ENCODE peak calls at places on chromosomes 5 and 9, in four cellular contexts. J is fibroblast of lung, T is IMR-90, A is breast epithelium. G is an unnamed sample. For H3K4me1, the result is how much of the 10 kb centered on the place peaks cover.

GRCh38 chr5:150163035-150163434 is 3.5 kb upstream of the CDX1 start:
- DNase-seq in J (no peak), T (no peak), A (no peak), G (no peak)

GRCh38 chr9:113215142-113215541 is 5.9 kb downstream of the FKBP15 start:
- DNase-seq in J (peak), T (peak), A (no peak), G (no peak)

GRCh38 chr5:25119654-25120053 is 474.9 kb upstream of the CDH10 start:
- DNase-seq in J (peak), T (no peak), A (no peak), G (no peak)

GRCh38 chr9:101307524-101308213 is 77.1 kb downstream of the BAAT start:
- DNase-seq in J (peak), T (no peak), A (no peak), G (no peak)

GRCh38 chr5:77846422-77847128 is 70.4 kb upstream of the TBCA start:
- DNase-seq in J (no peak), T (no peak), A (no peak), G (no peak)

GRCh38 chr9:120710110-120710981 is 3.9 kb downstream of the MEGF9 start:
- DNase-seq in J (peak), T (peak), A (no peak), G (no peak)

GRCh38 chr5:34616665-34617064 is 39.5 kb upstream of the RAI14 start:
- DNase-seq in J (no peak), T (no peak), A (no peak), G (no peak)

GRCh38 chr5:144698454-144698853 is 527.8 kb downstream of the KCTD16 start:
- DNase-seq in J (peak), T (peak), A (no peak), G (no peak)

GRCh38 chr9:27591093-27591492 is 17.8 kb upstream of the C9orf72 start:
- DNase-seq in J (no peak), T (no peak), A (no peak), G (no peak)

GRCh38 chr5:51621156-51621555 is 237.9 kb downstream of the ISL1 start:
- DNase-seq in J (no peak), T (no peak), A (no peak), G (no peak)

GRCh38 chr5:96072138-96072790 is 110.6 kb upstream of the ELL2 start:
- DNase-seq in J (no peak), T (no peak), A (no peak), G (no peak)

GRCh38 chr9:76852026-76852425 is 53.9 kb downstream of the PRUNE2 start:
- DNase-seq in J (no peak), T (no peak), A (no peak), G (no peak)
- H3K27ac ChIP-seq in J (no peak), T (no peak), A (no peak), G (no peak)

DNA sequence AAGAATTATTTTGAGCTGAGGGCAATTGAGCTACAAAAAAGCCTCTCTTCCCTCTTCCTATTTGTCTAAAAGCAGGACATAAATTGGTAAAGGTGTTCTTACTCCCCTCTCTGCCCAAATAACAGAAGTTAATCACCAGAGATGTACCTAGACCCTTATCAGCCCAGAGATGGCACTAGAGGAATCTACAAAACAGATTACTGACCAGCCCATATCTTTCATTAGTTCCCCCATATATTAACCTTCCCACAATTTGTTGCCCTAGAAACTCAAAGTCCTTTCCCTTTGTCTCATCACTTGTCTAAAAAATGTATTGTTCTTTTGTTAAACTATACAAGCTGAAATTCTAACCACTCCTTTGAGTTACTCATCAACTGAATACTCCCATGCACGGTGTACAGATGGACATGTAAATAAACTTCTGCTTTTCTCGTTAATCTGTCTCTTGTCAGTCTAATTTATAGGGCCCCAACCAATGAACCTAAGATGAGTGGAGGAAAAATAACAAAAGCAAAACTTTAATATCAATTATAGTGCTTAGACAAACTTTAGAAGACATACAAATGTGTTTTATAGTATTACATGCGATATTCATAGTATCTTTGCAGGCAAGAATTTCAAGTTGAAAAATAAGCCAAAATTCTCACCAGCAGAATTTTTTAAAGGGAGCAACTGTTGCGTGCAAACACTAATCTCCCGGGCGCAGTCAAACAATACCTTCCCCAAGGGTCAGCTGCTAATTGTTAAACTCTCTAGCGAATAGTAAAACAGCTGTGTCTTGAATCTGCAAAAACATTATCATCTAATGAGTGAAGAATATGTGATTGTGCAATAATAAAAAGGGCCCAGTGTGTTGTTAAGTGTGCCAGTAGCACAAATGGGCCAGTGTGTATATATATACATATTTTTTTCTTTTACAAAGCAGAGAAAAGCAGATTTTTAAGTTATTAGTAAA is 131.1 kb downstream of the CCDC192 start:
- DNase-seq in J (peak), T (no peak), A (no peak), G (no peak)
- H3K4me1 ChIP-seq in J (under half), T (under half), A (under half), G (under half)

GRCh38 chr5:167241436-167242067 is 1049.9 kb upstream of the WWC1 start:
- DNase-seq in J (no peak), T (no peak), A (no peak), G (no peak)

GRCh38 chr5:167248262-167248661 is 1043.2 kb upstream of the WWC1 start:
- DNase-seq in J (no peak), T (no peak), A (no peak), G (no peak)

GRCh38 chr5:167245871-167246270 is 1045.6 kb upstream of the WWC1 start:
- DNase-seq in J (no peak), T (no peak), A (no peak), G (no peak)

GRCh38 chr5:167244583-167244982 is 1046.9 kb upstream of the WWC1 start:
- DNase-seq in J (no peak), T (no peak), A (no peak), G (no peak)
- TF ChIP-seq CTCF in J (peak), T (peak), A (no peak), G (no peak)

GRCh38 chr5:55624841-55625602 is 87.1 kb downstream of the SLC38A9 start:
- DNase-seq in J (no peak), T (no peak), A (no peak), G (no peak)
- H3K27ac ChIP-seq in J (no peak), T (no peak), A (no peak), G (no peak)

DNA sequence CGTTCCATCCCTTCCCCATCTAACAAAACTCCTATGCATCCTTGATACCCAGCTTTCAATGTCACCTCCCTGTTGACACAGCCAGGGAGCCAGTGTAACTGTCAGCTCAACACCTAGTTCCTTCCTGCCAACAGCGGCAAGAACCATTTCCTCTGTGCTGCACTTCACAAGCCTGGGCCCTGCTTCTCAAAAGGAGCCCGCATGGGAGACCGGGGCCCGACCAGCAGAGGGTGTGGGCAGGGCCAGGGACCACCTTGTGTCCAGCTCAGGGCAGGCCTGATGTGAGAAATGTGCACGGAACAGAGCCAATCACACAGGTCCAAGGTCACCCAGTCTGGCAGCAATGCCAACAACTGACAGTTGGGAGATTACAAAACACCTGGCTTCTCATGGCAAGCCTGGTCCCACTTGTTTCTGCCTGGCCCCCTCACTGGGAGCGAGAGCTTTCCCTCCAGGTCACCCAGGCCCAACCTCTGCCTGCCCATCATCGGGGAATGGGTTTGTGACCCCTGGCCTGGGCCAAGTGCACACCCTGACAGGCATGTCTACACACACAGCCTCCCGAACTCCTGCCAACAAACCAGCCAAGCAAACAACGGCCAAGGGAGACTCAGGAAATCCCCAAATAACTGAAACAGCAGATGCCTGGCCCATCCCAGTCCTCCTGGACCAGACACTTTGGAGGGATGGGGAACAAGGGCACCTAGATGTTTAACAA is 3.1 kb downstream of the RNF44 start:
- DNase-seq in J (peak), T (peak), A (no peak), G (peak)
- H3K4me1 ChIP-seq in J (under half), T (under half), A (under half), G (under half)

GRCh38 chr9:88661759-88662158 is 126.8 kb downstream of the NXNL2 start:
- DNase-seq in J (no peak), T (no peak), A (no peak), G (no peak)
- TF ChIP-seq CTCF in J (no peak), T (peak), A (no peak), G (no peak)

GRCh38 chr9:127223266-127223665 is 41.3 kb upstream of the GARNL3 start:
- DNase-seq in J (no peak), T (no peak), A (no peak), G (no peak)

GRCh38 chr9:127224883-127225739 is 39.5 kb upstream of the GARNL3 start:
- DNase-seq in J (peak), T (peak), A (peak), G (peak)

GRCh38 chr9:127225747-127226646 is 38.6 kb upstream of the GARNL3 start:
- DNase-seq in J (no peak), T (peak), A (no peak), G (no peak)

GRCh38 chr9:127223810-127224177 is 40.8 kb upstream of the GARNL3 start:
- DNase-seq in J (no peak), T (no peak), A (peak), G (no peak)

DNA sequence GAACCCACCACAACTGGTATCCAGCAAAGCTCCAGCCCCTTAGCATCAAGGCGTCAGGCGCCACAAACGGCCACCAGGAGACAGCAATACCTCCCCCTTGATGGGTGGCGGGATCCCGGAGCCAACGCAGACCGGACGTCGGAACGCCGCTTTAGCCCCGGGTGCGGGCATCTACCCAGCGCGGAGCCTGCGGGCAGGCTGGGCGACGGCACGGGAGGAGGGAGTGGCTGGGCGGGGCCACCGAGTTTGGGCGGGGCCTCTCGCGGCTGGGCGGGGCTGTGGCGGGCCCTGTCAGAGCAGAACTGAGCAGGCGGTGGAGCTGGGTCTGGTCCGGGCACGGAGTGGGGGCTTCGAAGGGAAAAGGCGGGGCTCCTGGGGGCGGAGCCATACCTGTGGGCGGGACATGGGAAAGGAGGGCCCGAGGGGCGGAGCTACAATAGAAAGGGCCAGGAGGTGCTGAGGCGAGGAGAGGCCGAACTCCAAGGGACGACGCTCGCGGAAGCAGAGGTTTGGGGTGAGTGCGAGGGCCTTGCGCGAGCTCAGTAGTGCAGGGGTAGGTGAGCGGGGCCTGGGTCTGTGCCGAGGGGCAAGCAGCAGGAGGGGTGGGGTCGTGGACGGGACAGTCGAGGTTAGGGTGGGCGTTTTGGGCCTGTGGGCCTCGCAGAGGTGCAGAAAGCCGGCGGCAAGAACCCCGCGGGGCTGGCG is 40.2 kb upstream of the GARNL3 start:
- DNase-seq in J (peak), T (peak), A (peak), G (peak)
- H3K27ac ChIP-seq in J (no peak), T (peak), A (peak), G (no peak)

DNA sequence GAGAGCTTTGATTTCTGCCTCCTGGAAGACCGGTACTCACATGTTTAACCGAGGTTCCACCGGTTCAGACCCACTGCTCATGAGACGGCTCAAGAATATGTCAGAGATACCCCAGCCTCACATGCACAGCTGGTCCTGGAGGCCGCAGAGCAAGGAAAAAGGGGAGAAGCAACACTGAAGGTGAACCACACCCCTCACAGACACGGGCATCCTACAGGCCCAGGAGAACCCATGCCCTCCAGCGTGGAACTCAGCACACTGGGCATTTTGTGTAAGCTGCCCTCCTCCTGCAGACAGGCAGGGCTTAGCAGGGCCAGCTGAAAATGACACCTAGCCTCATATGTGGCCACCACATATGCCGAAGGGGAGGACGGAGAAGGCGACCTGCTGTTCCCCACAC is 37.4 kb downstream of the SEMA4D start:
- DNase-seq in J (no peak), T (no peak), A (no peak), G (no peak)
- H3K4me1 ChIP-seq in J (under half), T (under half), A (under half), G (under half)

G was measured in pancreas.